ENCODE peak calls at places on chromosomes 1 and 21, in six cellular contexts. O, K, U, G, F and S are unnamed samples.
A peak's percentile ranks its signal among the peaks of the same experiment; 100 is the strongest.

GRCh38 chr21:29080454-29080930 is 7.0 kb upstream of the CCT8 start:
- DNase-seq in U (no peak), F (no peak), O (no peak), K (no peak), G (no peak), S (no peak)

GRCh38 chr1:91502882-91503184 is 2.2 kb downstream of the CDC7 start:
- DNase-seq in K (no peak), O (peak; percentile 67), F (peak; percentile 62), G (peak; percentile 19), U (peak; percentile 43), S (no peak)

GRCh38 chr1:223363856-223364684 is at the start of gene SUSD4:
- DNase-seq in U (peak; percentile 29), K (peak; percentile 39), F (peak; percentile 64), O (no peak), G (peak; percentile 67), S (peak; percentile 51)

GRCh38 chr1:37519613-37520012 is 5.0 kb upstream of the MEAF6 start:
- DNase-seq in G (no peak), F (no peak), U (no peak), O (no peak), K (no peak), S (no peak)

GRCh38 chr1:6185151-6185550 is 5.0 kb upstream of the CHD5 start:
- DNase-seq in U (peak; percentile 73), F (no peak), O (peak; percentile 81), G (no peak), K (no peak), S (no peak)

GRCh38 chr1:211548321-211549091 is 30.5 kb downstream of the SLC30A1 start:
- DNase-seq in U (no peak), O (no peak), K (no peak), G (no peak), F (no peak), S (no peak)

GRCh38 chr1:73911849-73912248 is 286.1 kb downstream of the LRRIQ3 start:
- DNase-seq in F (no peak), O (no peak), U (no peak), K (no peak), G (no peak), S (no peak)

GRCh38 chr1:54833146-54833545 is 32.0 kb upstream of the TTC22 start:
- DNase-seq in U (no peak), F (no peak), O (no peak), G (no peak), K (no peak), S (no peak)

GRCh38 chr21:40680311-40680710 is 166.6 kb downstream of the DSCAM start:
- DNase-seq in G (no peak), U (no peak), O (no peak), K (no peak), F (no peak), S (no peak)

GRCh38 chr1:78333426-78334012 is 157.3 kb upstream of the PTGFR start:
- DNase-seq in U (peak; percentile 42), K (peak; percentile 3), F (no peak), O (peak; percentile 77), G (no peak), S (no peak)

GRCh38 chr21:46057111-46057709 is 40.7 kb upstream of the COL6A2 start:
- DNase-seq in G (no peak), K (no peak), O (no peak), F (no peak), U (no peak), S (no peak)

GRCh38 chr1:97901017-97901658 is 19.7 kb downstream of the DPYD start:
- DNase-seq in K (no peak), G (no peak), U (peak; percentile 46), F (no peak), O (peak; percentile 81), S (no peak)

GRCh38 chr1:53504901-53505300 is 45.7 kb downstream of the DMRTB1 start:
- DNase-seq in U (no peak), K (no peak), O (no peak), F (no peak), G (no peak), S (no peak)

GRCh38 chr1:94384485-94385353 is 33.5 kb upstream of the ABCD3 start:
- DNase-seq in K (no peak), G (peak; percentile 25), F (no peak), O (no peak), U (no peak), S (no peak)

GRCh38 chr1:2921970-2922686 is 99.1 kb upstream of the ACTRT2 start:
- DNase-seq in U (no peak), K (peak; percentile 47), F (no peak), G (peak; percentile 15), O (no peak), S (no peak)

GRCh38 chr1:183757061-183757460 is 47.9 kb upstream of the RGL1 start:
- DNase-seq in K (no peak), U (peak; percentile 92), F (no peak), O (peak; percentile 80), G (no peak), S (no peak)

GRCh38 chr1:153470707-153471106 is 10.3 kb upstream of the S100A7 start:
- DNase-seq in F (no peak), O (peak; percentile 17), K (no peak), G (no peak), U (peak; percentile 51), S (no peak)

GRCh38 chr1:66696771-66697170 is 55.5 kb upstream of the DYNLT5 start:
- DNase-seq in G (no peak), O (no peak), F (no peak), U (no peak), K (no peak), S (no peak)

GRCh38 chr21:15058718-15059316 is 6.0 kb downstream of the NRIP1 start:
- DNase-seq in G (no peak), K (no peak), F (no peak), U (peak; percentile 85), O (peak; percentile 44), S (no peak)

GRCh38 chr1:229025576-229025975 is 245.3 kb upstream of the RAB4A start:
- DNase-seq in F (no peak), U (no peak), O (no peak), K (no peak), G (no peak), S (no peak)

GRCh38 chr1:230167419-230167852 is 100.4 kb downstream of the GALNT2 start:
- DNase-seq in K (no peak), U (peak; percentile 83), F (no peak), O (peak; percentile 58), G (peak; percentile 38), S (no peak)

GRCh38 chr1:206905295-206906164 is 8.3 kb downstream of the IL24 start:
- DNase-seq in G (no peak), F (no peak), U (peak; percentile 100), K (no peak), O (peak; percentile 85), S (no peak)

GRCh38 chr1:214282696-214283225 is 1.8 kb downstream of the SMYD2 start:
- DNase-seq in U (no peak), K (no peak), F (no peak), O (no peak), G (no peak), S (no peak)

GRCh38 chr1:17189632-17190525 is 15.0 kb upstream of the PADI1 start:
- DNase-seq in G (no peak), O (peak; percentile 94), K (no peak), F (no peak), U (peak; percentile 95), S (no peak)

GRCh38 chr21:44614961-44615391 is 3.1 kb downstream of the KRTAP10-8 start:
- DNase-seq in G (no peak), O (no peak), F (no peak), U (no peak), K (no peak), S (no peak)

GRCh38 chr1:221887091-221887746 is 145.3 kb upstream of the DUSP10 start:
- DNase-seq in U (peak; percentile 95), G (no peak), O (peak; percentile 83), F (peak; percentile 30), K (no peak), S (peak; percentile 8)

GRCh38 chr1:202264300-202265075 is 70.9 kb downstream of the LGR6 start:
- DNase-seq in U (no peak), O (peak; percentile 19), G (no peak), K (no peak), F (no peak), S (no peak)

GRCh38 chr1:56414728-56415224 is 164.6 kb downstream of the PLPP3 start:
- DNase-seq in U (no peak), F (no peak), G (no peak), K (no peak), O (no peak), S (peak; percentile 67)

GRCh38 chr21:19523731-19524130 is 1120.1 kb upstream of the TMPRSS15 start:
- DNase-seq in F (peak; percentile 92), G (no peak), U (no peak), K (no peak), O (peak; percentile 42), S (no peak)

GRCh38 chr1:30778156-30778978 is 20.8 kb upstream of the LAPTM5 start:
- DNase-seq in U (peak; percentile 72), O (peak; percentile 87), K (no peak), F (peak; percentile 87), G (no peak), S (no peak)

GRCh38 chr1:63984891-63985290 is 211.1 kb downstream of the ROR1 start:
- DNase-seq in G (no peak), O (no peak), U (no peak), F (no peak), K (no peak), S (no peak)

GRCh38 chr1:227654431-227654830 is 80.7 kb downstream of the JMJD4 start:
- DNase-seq in U (no peak), F (no peak), K (no peak), G (no peak), O (no peak), S (no peak)

GRCh38 chr1:54804471-54805132 is 3.5 kb upstream of the TTC22 start:
- DNase-seq in F (no peak), U (peak; percentile 62), K (no peak), O (no peak), G (peak; percentile 6), S (no peak)